ENCODE peak calls at places on chromosomes 4 and X, in eight cellular contexts. One of them, this sample, is unnamed. For H3K9me3 and H3K4me1, the result is how much of the 10 kb centered on the place peaks cover.

GRCh38 chr4:4182835-4183568 is 43.7 kb downstream of the OTOP1 start:
- DNase-seq in heart left ventricle: no peak
- DNase-seq in CD8-positive, alpha-beta T cell: no peak
- DNase-seq in ovary: no peak
- DNase-seq in cardiac muscle cell: peak
- DNase-seq in pancreas: no peak
- DNase-seq in adrenal gland: no peak
- DNase-seq in lower lobe of right lung: no peak
- DNase-seq in this sample: no peak

GRCh38 chrX:102739642-102740041 is 19.1 kb downstream of the GPRASP3 start:
- DNase-seq in heart left ventricle: peak
- DNase-seq in CD8-positive, alpha-beta T cell: no peak
- DNase-seq in ovary: no peak
- DNase-seq in cardiac muscle cell: peak
- DNase-seq in pancreas: no peak
- DNase-seq in adrenal gland: no peak
- DNase-seq in lower lobe of right lung: no peak
- DNase-seq in this sample: no peak

GRCh38 chrX:147891886-147892285 is 19.8 kb upstream of the FMR1 start:
- DNase-seq in heart left ventricle: no peak
- DNase-seq in CD8-positive, alpha-beta T cell: no peak
- DNase-seq in ovary: no peak
- DNase-seq in cardiac muscle cell: peak
- DNase-seq in pancreas: no peak
- DNase-seq in adrenal gland: no peak
- DNase-seq in lower lobe of right lung: no peak
- DNase-seq in this sample: no peak

GRCh38 chrX:22134681-22135080 is 102.6 kb downstream of the PHEX start:
- DNase-seq in heart left ventricle: no peak
- DNase-seq in CD8-positive, alpha-beta T cell: no peak
- DNase-seq in ovary: no peak
- DNase-seq in cardiac muscle cell: peak
- DNase-seq in pancreas: no peak
- DNase-seq in adrenal gland: no peak
- DNase-seq in lower lobe of right lung: no peak
- DNase-seq in this sample: peak

GRCh38 chrX:3286196-3286920 is 60.1 kb downstream of the MXRA5 start:
- DNase-seq in heart left ventricle: no peak
- DNase-seq in CD8-positive, alpha-beta T cell: no peak
- DNase-seq in ovary: no peak
- DNase-seq in cardiac muscle cell: peak
- DNase-seq in pancreas: no peak
- DNase-seq in adrenal gland: no peak
- DNase-seq in lower lobe of right lung: no peak
- DNase-seq in this sample: peak

GRCh38 chr4:88054909-88055308 is 47.5 kb downstream of the PKD2 start:
- DNase-seq in heart left ventricle: peak
- DNase-seq in CD8-positive, alpha-beta T cell: no peak
- DNase-seq in ovary: no peak
- DNase-seq in cardiac muscle cell: peak
- DNase-seq in pancreas: no peak
- DNase-seq in adrenal gland: peak
- DNase-seq in lower lobe of right lung: no peak
- DNase-seq in this sample: no peak

GRCh38 chrX:141341743-141342142 is 99.4 kb upstream of the SPANXC start:
- DNase-seq in heart left ventricle: no peak
- DNase-seq in CD8-positive, alpha-beta T cell: no peak
- DNase-seq in ovary: no peak
- DNase-seq in cardiac muscle cell: no peak
- DNase-seq in pancreas: no peak
- DNase-seq in adrenal gland: no peak
- DNase-seq in lower lobe of right lung: no peak
- DNase-seq in this sample: no peak

GRCh38 chr4:82983450-82983849 is 27.2 kb downstream of the LIN54 start:
- DNase-seq in heart left ventricle: no peak
- DNase-seq in CD8-positive, alpha-beta T cell: no peak
- DNase-seq in ovary: no peak
- DNase-seq in cardiac muscle cell: no peak
- DNase-seq in pancreas: no peak
- DNase-seq in adrenal gland: no peak
- DNase-seq in lower lobe of right lung: no peak
- DNase-seq in this sample: no peak

GRCh38 chr4:4969298-4969697 is 50.0 kb downstream of the CYTL1 start:
- DNase-seq in heart left ventricle: peak
- DNase-seq in CD8-positive, alpha-beta T cell: no peak
- DNase-seq in ovary: no peak
- DNase-seq in cardiac muscle cell: peak
- DNase-seq in pancreas: no peak
- DNase-seq in adrenal gland: peak
- DNase-seq in lower lobe of right lung: no peak
- DNase-seq in this sample: no peak

GRCh38 chrX:107025538-107025937 is 25.5 kb upstream of the MORC4 start:
- DNase-seq in heart left ventricle: no peak
- DNase-seq in CD8-positive, alpha-beta T cell: no peak
- DNase-seq in ovary: no peak
- DNase-seq in cardiac muscle cell: peak
- DNase-seq in pancreas: no peak
- DNase-seq in adrenal gland: no peak
- DNase-seq in lower lobe of right lung: no peak
- DNase-seq in this sample: no peak

GRCh38 chr4:184247421-184247820 is 29.7 kb upstream of the ENPP6 start:
- DNase-seq in heart left ventricle: no peak
- DNase-seq in CD8-positive, alpha-beta T cell: no peak
- DNase-seq in ovary: no peak
- DNase-seq in cardiac muscle cell: no peak
- DNase-seq in pancreas: no peak
- DNase-seq in adrenal gland: no peak
- DNase-seq in lower lobe of right lung: no peak
- DNase-seq in this sample: no peak

GRCh38 chr4:112704991-112705845 is 68.3 kb downstream of the LARP7 start:
- DNase-seq in heart left ventricle: peak
- DNase-seq in CD8-positive, alpha-beta T cell: no peak
- DNase-seq in ovary: peak
- DNase-seq in cardiac muscle cell: peak
- DNase-seq in pancreas: peak
- DNase-seq in adrenal gland: peak
- DNase-seq in lower lobe of right lung: peak
- DNase-seq in this sample: peak

GRCh38 chrX:154918060-154918483 is 31.9 kb downstream of the F8A1 start:
- DNase-seq in heart left ventricle: peak
- DNase-seq in CD8-positive, alpha-beta T cell: peak
- DNase-seq in ovary: peak
- DNase-seq in cardiac muscle cell: peak
- DNase-seq in pancreas: no peak
- DNase-seq in adrenal gland: peak
- DNase-seq in lower lobe of right lung: no peak
- DNase-seq in this sample: peak

GRCh38 chrX:116009871-116010710 is 160.5 kb upstream of the AGTR2 start:
- DNase-seq in heart left ventricle: no peak
- DNase-seq in CD8-positive, alpha-beta T cell: no peak
- DNase-seq in ovary: peak
- DNase-seq in cardiac muscle cell: no peak
- DNase-seq in pancreas: no peak
- DNase-seq in adrenal gland: no peak
- DNase-seq in lower lobe of right lung: peak
- DNase-seq in this sample: no peak

GRCh38 chr4:42515156-42515884 is 118.0 kb downstream of the SHISA3 start:
- DNase-seq in heart left ventricle: no peak
- DNase-seq in CD8-positive, alpha-beta T cell: no peak
- DNase-seq in ovary: no peak
- DNase-seq in cardiac muscle cell: peak
- DNase-seq in pancreas: no peak
- DNase-seq in adrenal gland: no peak
- DNase-seq in lower lobe of right lung: no peak
- DNase-seq in this sample: no peak

GRCh38 chr4:38177792-38178665 is 217.8 kb downstream of the PTTG2 start:
- DNase-seq in heart left ventricle: peak
- DNase-seq in CD8-positive, alpha-beta T cell: peak
- DNase-seq in ovary: peak
- DNase-seq in cardiac muscle cell: peak
- DNase-seq in pancreas: peak
- DNase-seq in adrenal gland: no peak
- DNase-seq in lower lobe of right lung: peak
- DNase-seq in this sample: no peak

GRCh38 chrX:24902808-24903207 is 113.0 kb downstream of the ARX start:
- DNase-seq in heart left ventricle: no peak
- DNase-seq in CD8-positive, alpha-beta T cell: no peak
- DNase-seq in ovary: no peak
- DNase-seq in cardiac muscle cell: peak
- DNase-seq in pancreas: no peak
- DNase-seq in adrenal gland: peak
- DNase-seq in lower lobe of right lung: no peak
- DNase-seq in this sample: no peak

GRCh38 chr4:153233761-153234371 is 29.6 kb downstream of the TRIM2 start:
- DNase-seq in heart left ventricle: no peak
- DNase-seq in CD8-positive, alpha-beta T cell: no peak
- DNase-seq in ovary: no peak
- DNase-seq in cardiac muscle cell: peak
- DNase-seq in pancreas: no peak
- DNase-seq in adrenal gland: peak
- DNase-seq in lower lobe of right lung: no peak
- DNase-seq in this sample: no peak
- H3K9me3 ChIP-seq in heart left ventricle: under half
- H3K9me3 ChIP-seq in CD8-positive, alpha-beta T cell: under half
- H3K9me3 ChIP-seq in ovary: under half
- H3K9me3 ChIP-seq in cardiac muscle cell: under half
- H3K9me3 ChIP-seq in pancreas: under half
- H3K9me3 ChIP-seq in adrenal gland: under half
- H3K9me3 ChIP-seq in lower lobe of right lung: under half
- H3K9me3 ChIP-seq in this sample: under half

GRCh38 chr4:98661356-98662054 is 3.1 kb upstream of the TSPAN5 start:
- DNase-seq in heart left ventricle: no peak
- DNase-seq in CD8-positive, alpha-beta T cell: no peak
- DNase-seq in ovary: no peak
- DNase-seq in cardiac muscle cell: no peak
- DNase-seq in pancreas: no peak
- DNase-seq in adrenal gland: no peak
- DNase-seq in lower lobe of right lung: no peak
- DNase-seq in this sample: no peak
- H3K27ac ChIP-seq in heart left ventricle: no peak
- H3K27ac ChIP-seq in CD8-positive, alpha-beta T cell: no peak
- H3K27ac ChIP-seq in ovary: no peak
- H3K27ac ChIP-seq in cardiac muscle cell: no peak
- H3K27ac ChIP-seq in pancreas: no peak
- H3K27ac ChIP-seq in adrenal gland: no peak
- H3K27ac ChIP-seq in lower lobe of right lung: no peak
- H3K27ac ChIP-seq in this sample: no peak

GRCh38 chr4:2863649-2864048 is 20.0 kb downstream of the ADD1 start:
- DNase-seq in heart left ventricle: no peak
- DNase-seq in CD8-positive, alpha-beta T cell: no peak
- DNase-seq in ovary: no peak
- DNase-seq in cardiac muscle cell: no peak
- DNase-seq in pancreas: no peak
- DNase-seq in adrenal gland: no peak
- DNase-seq in lower lobe of right lung: no peak
- DNase-seq in this sample: no peak
- H3K4me1 ChIP-seq in heart left ventricle: half or more
- H3K4me1 ChIP-seq in CD8-positive, alpha-beta T cell: half or more
- H3K4me1 ChIP-seq in ovary: under half
- H3K4me1 ChIP-seq in cardiac muscle cell: half or more
- H3K4me1 ChIP-seq in pancreas: half or more
- H3K4me1 ChIP-seq in adrenal gland: half or more
- H3K4me1 ChIP-seq in lower lobe of right lung: half or more
- H3K4me1 ChIP-seq in this sample: under half

GRCh38 chr4:212438-213174 is 88.3 kb downstream of the ZNF718 start:
- DNase-seq in heart left ventricle: peak
- DNase-seq in CD8-positive, alpha-beta T cell: no peak
- DNase-seq in ovary: peak
- DNase-seq in cardiac muscle cell: peak
- DNase-seq in pancreas: peak
- DNase-seq in adrenal gland: peak
- DNase-seq in lower lobe of right lung: peak
- DNase-seq in this sample: no peak

GRCh38 chr4:211033-211511 is 86.8 kb downstream of the ZNF718 start:
- DNase-seq in heart left ventricle: no peak
- DNase-seq in CD8-positive, alpha-beta T cell: no peak
- DNase-seq in ovary: no peak
- DNase-seq in cardiac muscle cell: no peak
- DNase-seq in pancreas: no peak
- DNase-seq in adrenal gland: no peak
- DNase-seq in lower lobe of right lung: no peak
- DNase-seq in this sample: no peak

GRCh38 chr4:217891-218290 is 87.4 kb downstream of the ZNF732 start:
- DNase-seq in heart left ventricle: no peak
- DNase-seq in CD8-positive, alpha-beta T cell: no peak
- DNase-seq in ovary: no peak
- DNase-seq in cardiac muscle cell: no peak
- DNase-seq in pancreas: no peak
- DNase-seq in adrenal gland: no peak
- DNase-seq in lower lobe of right lung: no peak
- DNase-seq in this sample: no peak

GRCh38 chr4:213971-214370 is 89.7 kb downstream of the ZNF718 start:
- DNase-seq in heart left ventricle: no peak
- DNase-seq in CD8-positive, alpha-beta T cell: no peak
- DNase-seq in ovary: no peak
- DNase-seq in cardiac muscle cell: no peak
- DNase-seq in pancreas: no peak
- DNase-seq in adrenal gland: no peak
- DNase-seq in lower lobe of right lung: no peak
- DNase-seq in this sample: no peak
- H3K9me3 ChIP-seq in heart left ventricle: under half
- H3K9me3 ChIP-seq in CD8-positive, alpha-beta T cell: under half
- H3K9me3 ChIP-seq in ovary: under half
- H3K9me3 ChIP-seq in cardiac muscle cell: under half
- H3K9me3 ChIP-seq in pancreas: under half
- H3K9me3 ChIP-seq in adrenal gland: under half
- H3K9me3 ChIP-seq in lower lobe of right lung: under half
- H3K9me3 ChIP-seq in this sample: under half

DNA sequence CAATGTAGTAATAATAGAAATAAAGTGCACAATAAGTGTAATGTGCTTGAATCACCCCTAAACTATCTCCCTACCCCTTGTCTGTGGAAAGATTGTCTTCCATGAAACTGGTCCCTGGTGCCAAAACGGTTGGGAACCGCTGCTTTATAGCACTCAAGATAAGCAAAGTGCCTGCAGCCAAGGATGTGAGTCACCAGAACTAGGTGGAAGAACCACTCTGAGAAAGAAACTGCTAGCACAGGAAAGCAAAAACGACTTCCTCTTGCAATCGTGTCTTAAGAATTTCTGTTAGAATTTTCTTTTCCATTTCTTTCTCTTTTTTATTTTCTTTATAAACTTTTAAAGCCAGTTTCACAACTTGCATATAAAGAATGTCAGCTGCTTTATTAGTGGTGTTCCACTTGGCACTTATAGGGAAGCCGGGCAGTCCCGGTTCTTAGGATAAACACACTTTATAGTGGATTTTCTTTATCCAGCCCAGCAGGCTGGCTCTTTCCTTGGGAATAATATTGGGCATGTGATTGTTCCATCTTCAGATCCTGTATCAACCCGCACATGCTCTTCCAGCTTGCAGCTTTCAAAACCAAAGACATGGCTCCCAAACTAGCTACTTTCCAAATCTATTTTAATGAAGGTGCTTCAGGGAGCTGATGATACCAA is 32.3 kb upstream of the CXCL8 start:
- DNase-seq in heart left ventricle: peak
- DNase-seq in CD8-positive, alpha-beta T cell: no peak
- DNase-seq in ovary: peak
- DNase-seq in cardiac muscle cell: peak
- DNase-seq in pancreas: no peak
- DNase-seq in adrenal gland: peak
- DNase-seq in lower lobe of right lung: peak
- DNase-seq in this sample: peak
- H3K27ac ChIP-seq in heart left ventricle: no peak
- H3K27ac ChIP-seq in CD8-positive, alpha-beta T cell: no peak
- H3K27ac ChIP-seq in ovary: no peak
- H3K27ac ChIP-seq in cardiac muscle cell: no peak
- H3K27ac ChIP-seq in pancreas: no peak
- H3K27ac ChIP-seq in adrenal gland: no peak
- H3K27ac ChIP-seq in lower lobe of right lung: peak
- H3K27ac ChIP-seq in this sample: peak

GRCh38 chr4:76012388-76012801 is 5.1 kb upstream of the CXCL9 start:
- DNase-seq in heart left ventricle: no peak
- DNase-seq in CD8-positive, alpha-beta T cell: no peak
- DNase-seq in ovary: no peak
- DNase-seq in cardiac muscle cell: peak
- DNase-seq in pancreas: no peak
- DNase-seq in adrenal gland: no peak
- DNase-seq in lower lobe of right lung: no peak
- DNase-seq in this sample: no peak
- H3K4me1 ChIP-seq in heart left ventricle: under half
- H3K4me1 ChIP-seq in CD8-positive, alpha-beta T cell: under half
- H3K4me1 ChIP-seq in ovary: under half
- H3K4me1 ChIP-seq in cardiac muscle cell: under half
- H3K4me1 ChIP-seq in pancreas: under half
- H3K4me1 ChIP-seq in adrenal gland: under half
- H3K4me1 ChIP-seq in lower lobe of right lung: under half
- H3K4me1 ChIP-seq in this sample: under half

This sample was measured in SJSA1.